ENCODE peak calls at places on chromosomes 16 and 17, in four cellular contexts. H is Peyer's patch; G is left colon; J is activated T-cell treated with anti-CD3 and anti-CD28 coated beads, Interleukin-2, amount 50 U/mL, for 4 hours. C is an unnamed sample.

GRCh38 chr17:3659541-3660111 is 8.8 kb downstream of the TAX1BP3 start:
- DNase-seq in H (no peak), G (peak), J (no peak), C (no peak)

GRCh38 chr17:67194134-67194533 is 50.9 kb downstream of the HELZ start:
- DNase-seq in H (no peak), G (no peak), J (no peak), C (no peak)

GRCh38 chr17:39834017-39834416 is 30.1 kb downstream of the IKZF3 start:
- DNase-seq in H (no peak), G (no peak), J (no peak), C (no peak)

GRCh38 chr17:60086822-60087591 is 8.3 kb upstream of the HEATR6 start:
- DNase-seq in H (no peak), G (no peak), J (no peak), C (no peak)

GRCh38 chr16:75377971-75378386 is 55.3 kb downstream of the CFDP1 start:
- DNase-seq in H (no peak), G (no peak), J (no peak), C (no peak)

GRCh38 chr17:17819561-17819995 is 17.2 kb downstream of the SREBF1 start:
- DNase-seq in H (peak), G (peak), J (peak), C (peak)

GRCh38 chr17:49388290-49388640 is 26.2 kb upstream of the ZNF652 start:
- DNase-seq in H (peak), G (no peak), J (no peak), C (no peak)

GRCh38 chr17:48997103-48997826 is at the start of gene IGF2BP1:
- DNase-seq in H (no peak), G (peak), J (no peak), C (no peak)

GRCh38 chr17:80379348-80379747 is 35.6 kb upstream of the ENDOV start:
- DNase-seq in H (no peak), G (no peak), J (no peak), C (no peak)

GRCh38 chr17:17146791-17147406 is 59.2 kb downstream of the PLD6 start:
- DNase-seq in H (no peak), G (peak), J (peak), C (no peak)

GRCh38 chr16:46971271-46971670 is 2.2 kb downstream of the DNAJA2 start:
- DNase-seq in H (no peak), G (no peak), J (no peak), C (no peak)

GRCh38 chr17:63568563-63568962 is 18.3 kb downstream of the DCAF7 start:
- DNase-seq in H (no peak), G (no peak), J (no peak), C (no peak)

GRCh38 chr17:58238147-58238634 is at the start of gene LPO:
- DNase-seq in H (no peak), G (no peak), J (no peak), C (no peak)

GRCh38 chr16:85649978-85650863 is 37.1 kb downstream of the GSE1 start:
- DNase-seq in H (no peak), G (no peak), J (no peak), C (no peak)